ENCODE peak calls at places on chromosomes 11 and 22, in nine cellular contexts. One of them, this sample, is unnamed.

GRCh38 chr22:28989035-28989464 is 72.6 kb downstream of the C22orf31 start:
- DNase-seq in pancreas: no peak
- DNase-seq in neural progenitor cell: no peak
- DNase-seq in fibroblast of lung: peak; percentile 82
- DNase-seq in IMR-90: no peak
- DNase-seq in WTC11: peak; percentile 41
- DNase-seq in A549: no peak
- DNase-seq in progenitor cell of endocrine pancreas: no peak
- DNase-seq in HL-60: no peak
- DNase-seq in this sample: no peak

GRCh38 chr11:130648601-130649000 is 200.2 kb downstream of the ADAMTS15 start:
- DNase-seq in pancreas: no peak
- DNase-seq in neural progenitor cell: no peak
- DNase-seq in fibroblast of lung: no peak
- DNase-seq in IMR-90: no peak
- DNase-seq in WTC11: no peak
- DNase-seq in A549: no peak
- DNase-seq in progenitor cell of endocrine pancreas: no peak
- DNase-seq in HL-60: no peak
- DNase-seq in this sample: no peak

GRCh38 chr22:46010951-46011626 is 34.1 kb upstream of the WNT7B start:
- DNase-seq in pancreas: peak; percentile 64
- DNase-seq in neural progenitor cell: no peak
- DNase-seq in fibroblast of lung: no peak
- DNase-seq in IMR-90: no peak
- DNase-seq in WTC11: no peak
- DNase-seq in A549: no peak
- DNase-seq in progenitor cell of endocrine pancreas: no peak
- DNase-seq in HL-60: no peak
- DNase-seq in this sample: no peak

GRCh38 chr22:40855960-40856512 is 403 bp downstream of the ST13 start:
- DNase-seq in pancreas: no peak
- DNase-seq in neural progenitor cell: peak; percentile 79
- DNase-seq in fibroblast of lung: peak; percentile 38
- DNase-seq in IMR-90: peak; percentile 18
- DNase-seq in WTC11: peak; percentile 61
- DNase-seq in A549: peak; percentile 19
- DNase-seq in progenitor cell of endocrine pancreas: peak; percentile 28
- DNase-seq in HL-60: peak; percentile 38
- DNase-seq in this sample: no peak

GRCh38 chr22:39558254-39558727 is 12.3 kb upstream of the CACNA1I start:
- DNase-seq in pancreas: no peak
- DNase-seq in neural progenitor cell: peak; percentile 50
- DNase-seq in fibroblast of lung: no peak
- DNase-seq in IMR-90: no peak
- DNase-seq in WTC11: no peak
- DNase-seq in A549: no peak
- DNase-seq in progenitor cell of endocrine pancreas: no peak
- DNase-seq in HL-60: no peak
- DNase-seq in this sample: no peak

GRCh38 chr11:65213322-65214211 is 31.8 kb downstream of the CAPN1 start:
- DNase-seq in pancreas: peak; percentile 49
- DNase-seq in neural progenitor cell: no peak
- DNase-seq in fibroblast of lung: peak; percentile 17
- DNase-seq in IMR-90: peak; percentile 6
- DNase-seq in WTC11: peak; percentile 84
- DNase-seq in A549: no peak
- DNase-seq in progenitor cell of endocrine pancreas: no peak
- DNase-seq in HL-60: no peak
- DNase-seq in this sample: no peak

GRCh38 chr11:7637447-7638157 is 35.7 kb downstream of the CYB5R2 start:
- DNase-seq in pancreas: no peak
- DNase-seq in neural progenitor cell: no peak
- DNase-seq in fibroblast of lung: peak; percentile 34
- DNase-seq in IMR-90: peak; percentile 65
- DNase-seq in WTC11: no peak
- DNase-seq in A549: no peak
- DNase-seq in progenitor cell of endocrine pancreas: no peak
- DNase-seq in HL-60: no peak
- DNase-seq in this sample: no peak

GRCh38 chr11:125483592-125483991 is 12.5 kb downstream of the FEZ1 start:
- DNase-seq in pancreas: no peak
- DNase-seq in neural progenitor cell: no peak
- DNase-seq in fibroblast of lung: no peak
- DNase-seq in IMR-90: no peak
- DNase-seq in WTC11: no peak
- DNase-seq in A549: no peak
- DNase-seq in progenitor cell of endocrine pancreas: no peak
- DNase-seq in HL-60: no peak
- DNase-seq in this sample: no peak

GRCh38 chr11:103338621-103339484 is 229.6 kb downstream of the DYNC2H1 start:
- DNase-seq in pancreas: no peak
- DNase-seq in neural progenitor cell: peak; percentile 44
- DNase-seq in fibroblast of lung: peak; percentile 58
- DNase-seq in IMR-90: peak; percentile 66
- DNase-seq in WTC11: peak; percentile 65
- DNase-seq in A549: peak; percentile 9
- DNase-seq in progenitor cell of endocrine pancreas: no peak
- DNase-seq in HL-60: no peak
- DNase-seq in this sample: no peak
- TF ChIP-seq CTCF in pancreas: no peak
- TF ChIP-seq CTCF in neural progenitor cell: peak; percentile 40
- TF ChIP-seq CTCF in fibroblast of lung: no peak
- TF ChIP-seq CTCF in IMR-90: peak; percentile 35
- TF ChIP-seq CTCF in WTC11: no peak
- TF ChIP-seq CTCF in A549: no peak
- TF ChIP-seq CTCF in progenitor cell of endocrine pancreas: no peak
- TF ChIP-seq CTCF in HL-60: no peak
- TF ChIP-seq CTCF in this sample: no peak

GRCh38 chr22:27409299-27409698 is 392.3 kb downstream of the MN1 start:
- DNase-seq in pancreas: no peak
- DNase-seq in neural progenitor cell: no peak
- DNase-seq in fibroblast of lung: no peak
- DNase-seq in IMR-90: no peak
- DNase-seq in WTC11: no peak
- DNase-seq in A549: no peak
- DNase-seq in progenitor cell of endocrine pancreas: no peak
- DNase-seq in HL-60: no peak
- DNase-seq in this sample: no peak
- TF ChIP-seq CTCF in pancreas: no peak
- TF ChIP-seq CTCF in neural progenitor cell: no peak
- TF ChIP-seq CTCF in fibroblast of lung: no peak
- TF ChIP-seq CTCF in IMR-90: peak; percentile 12
- TF ChIP-seq CTCF in WTC11: no peak
- TF ChIP-seq CTCF in A549: no peak
- TF ChIP-seq CTCF in progenitor cell of endocrine pancreas: no peak
- TF ChIP-seq CTCF in HL-60: no peak
- TF ChIP-seq CTCF in this sample: no peak

GRCh38 chr22:22061085-22062077 is 78.8 kb upstream of the TOP3B start:
- DNase-seq in pancreas: no peak
- DNase-seq in neural progenitor cell: no peak
- DNase-seq in fibroblast of lung: no peak
- DNase-seq in IMR-90: peak; percentile 43
- DNase-seq in WTC11: no peak
- DNase-seq in A549: peak; percentile 56
- DNase-seq in progenitor cell of endocrine pancreas: no peak
- DNase-seq in HL-60: peak; percentile 95
- DNase-seq in this sample: no peak
- TF ChIP-seq CTCF in pancreas: no peak
- TF ChIP-seq CTCF in neural progenitor cell: no peak
- TF ChIP-seq CTCF in fibroblast of lung: peak; percentile 32
- TF ChIP-seq CTCF in IMR-90: peak; percentile 38
- TF ChIP-seq CTCF in WTC11: no peak
- TF ChIP-seq CTCF in A549: peak; percentile 5
- TF ChIP-seq CTCF in progenitor cell of endocrine pancreas: no peak
- TF ChIP-seq CTCF in HL-60: no peak
- TF ChIP-seq CTCF in this sample: no peak

GRCh38 chr11:46278387-46279173 is 1.1 kb downstream of the CREB3L1 start:
- DNase-seq in pancreas: peak; percentile 91
- DNase-seq in neural progenitor cell: peak; percentile 78
- DNase-seq in fibroblast of lung: peak; percentile 59
- DNase-seq in IMR-90: peak; percentile 59
- DNase-seq in WTC11: peak; percentile 83
- DNase-seq in A549: no peak
- DNase-seq in progenitor cell of endocrine pancreas: peak; percentile 63
- DNase-seq in HL-60: no peak
- DNase-seq in this sample: no peak
- TF ChIP-seq CTCF in pancreas: peak; percentile 33
- TF ChIP-seq CTCF in neural progenitor cell: peak; percentile 81
- TF ChIP-seq CTCF in fibroblast of lung: peak; percentile 64
- TF ChIP-seq CTCF in IMR-90: peak; percentile 77
- TF ChIP-seq CTCF in WTC11: peak; percentile 53
- TF ChIP-seq CTCF in A549: peak; percentile 41
- TF ChIP-seq CTCF in progenitor cell of endocrine pancreas: peak; percentile 68
- TF ChIP-seq CTCF in HL-60: peak; percentile 14
- TF ChIP-seq CTCF in this sample: no peak

GRCh38 chr22:44352378-44353062 is 39.8 kb upstream of the SHISAL1 start:
- DNase-seq in pancreas: no peak
- DNase-seq in neural progenitor cell: no peak
- DNase-seq in fibroblast of lung: no peak
- DNase-seq in IMR-90: no peak
- DNase-seq in WTC11: no peak
- DNase-seq in A549: no peak
- DNase-seq in progenitor cell of endocrine pancreas: no peak
- DNase-seq in HL-60: no peak
- DNase-seq in this sample: no peak

GRCh38 chr22:44351685-44352377 is 39.1 kb upstream of the SHISAL1 start:
- DNase-seq in pancreas: no peak
- DNase-seq in neural progenitor cell: peak; percentile 48
- DNase-seq in fibroblast of lung: peak; percentile 94
- DNase-seq in IMR-90: peak; percentile 95
- DNase-seq in WTC11: no peak
- DNase-seq in A549: peak; percentile 46
- DNase-seq in progenitor cell of endocrine pancreas: no peak
- DNase-seq in HL-60: no peak
- DNase-seq in this sample: peak; percentile 42

GRCh38 chr22:44353063-44353440 is 40.3 kb upstream of the SHISAL1 start:
- DNase-seq in pancreas: peak; percentile 21
- DNase-seq in neural progenitor cell: no peak
- DNase-seq in fibroblast of lung: no peak
- DNase-seq in IMR-90: no peak
- DNase-seq in WTC11: no peak
- DNase-seq in A549: no peak
- DNase-seq in progenitor cell of endocrine pancreas: no peak
- DNase-seq in HL-60: no peak
- DNase-seq in this sample: no peak

GRCh38 chr22:44355688-44356070 is 42.9 kb upstream of the SHISAL1 start:
- DNase-seq in pancreas: peak; percentile 19
- DNase-seq in neural progenitor cell: no peak
- DNase-seq in fibroblast of lung: no peak
- DNase-seq in IMR-90: no peak
- DNase-seq in WTC11: peak; percentile 7
- DNase-seq in A549: no peak
- DNase-seq in progenitor cell of endocrine pancreas: no peak
- DNase-seq in HL-60: no peak
- DNase-seq in this sample: no peak

GRCh38 chr22:44354288-44354687 is 41.5 kb upstream of the SHISAL1 start:
- DNase-seq in pancreas: peak; percentile 22
- DNase-seq in neural progenitor cell: no peak
- DNase-seq in fibroblast of lung: no peak
- DNase-seq in IMR-90: no peak
- DNase-seq in WTC11: no peak
- DNase-seq in A549: no peak
- DNase-seq in progenitor cell of endocrine pancreas: no peak
- DNase-seq in HL-60: no peak
- DNase-seq in this sample: no peak
- TF ChIP-seq CTCF in pancreas: no peak
- TF ChIP-seq CTCF in neural progenitor cell: no peak
- TF ChIP-seq CTCF in fibroblast of lung: no peak
- TF ChIP-seq CTCF in IMR-90: no peak
- TF ChIP-seq CTCF in WTC11: no peak
- TF ChIP-seq CTCF in A549: no peak
- TF ChIP-seq CTCF in progenitor cell of endocrine pancreas: no peak
- TF ChIP-seq CTCF in HL-60: no peak
- TF ChIP-seq CTCF in this sample: no peak

DNA sequence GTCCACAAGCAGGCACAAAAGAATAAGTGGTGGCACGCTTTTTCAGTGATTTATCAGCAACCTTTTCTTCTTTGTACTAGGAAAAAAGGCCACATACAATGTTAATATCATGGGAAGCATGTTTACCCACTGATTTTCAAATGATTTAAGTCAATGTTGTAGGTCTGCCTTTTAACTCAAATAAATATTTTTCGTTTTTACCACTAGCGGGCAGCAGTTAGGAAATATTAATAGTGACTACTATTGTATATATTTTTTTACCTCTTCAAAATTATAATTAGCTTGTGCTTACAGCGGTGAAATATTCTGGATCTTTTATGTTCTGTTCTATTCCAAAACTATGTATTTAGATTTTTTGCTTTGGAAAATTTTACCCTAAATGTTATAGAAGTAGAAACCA is 6.4 kb upstream of the SLC17A6 start:
- DNase-seq in pancreas: no peak
- DNase-seq in neural progenitor cell: no peak
- DNase-seq in fibroblast of lung: no peak
- DNase-seq in IMR-90: no peak
- DNase-seq in WTC11: no peak
- DNase-seq in A549: no peak
- DNase-seq in progenitor cell of endocrine pancreas: no peak
- DNase-seq in HL-60: no peak
- DNase-seq in this sample: no peak
- TF ChIP-seq CTCF in pancreas: no peak
- TF ChIP-seq CTCF in neural progenitor cell: no peak
- TF ChIP-seq CTCF in fibroblast of lung: no peak
- TF ChIP-seq CTCF in IMR-90: no peak
- TF ChIP-seq CTCF in WTC11: no peak
- TF ChIP-seq CTCF in A549: peak; percentile 36
- TF ChIP-seq CTCF in progenitor cell of endocrine pancreas: no peak
- TF ChIP-seq CTCF in HL-60: no peak
- TF ChIP-seq CTCF in this sample: no peak

This sample was measured in omental fat pad.